ENCODE peak calls at places on chromosomes 16 and 17, in nine cellular contexts. M is CD8-positive, alpha-beta T cell; T is thyroid gland; P is breast epithelium; Z is AG09319; S is WTC11; B is Caco-2; X is mucosa of descending colon; K is Calu3. V is an unnamed sample.

GRCh38 chr17:75535119-75535537 is 9.6 kb downstream of the LLGL2 start:
- DNase-seq in T (no peak), B (no peak), X (peak; percentile 88), K (peak; percentile 68), Z (no peak), M (peak; percentile 81), S (no peak), P (no peak), V (no peak)

GRCh38 chr17:49694847-49695697 is 12.7 kb downstream of the SLC35B1 start:
- DNase-seq in K (peak; percentile 75), T (peak; percentile 62), Z (no peak), S (peak; percentile 70), B (peak; percentile 84), M (peak; percentile 83), X (no peak), P (no peak), V (peak; percentile 93)

GRCh38 chr17:58412064-58412703 is 5.2 kb downstream of the RNF43 start:
- DNase-seq in M (no peak), X (no peak), Z (no peak), K (no peak), T (no peak), S (no peak), B (no peak), P (no peak), V (no peak)

GRCh38 chr16:89476811-89477261 is 13.5 kb downstream of the ANKRD11 start:
- DNase-seq in P (no peak), K (no peak), S (no peak), T (no peak), X (no peak), B (no peak), Z (no peak), M (no peak), V (no peak)

GRCh38 chr17:61466246-61466645 is 14.0 kb downstream of the TBX4 start:
- DNase-seq in M (no peak), Z (no peak), T (no peak), K (no peak), B (no peak), X (no peak), P (no peak), S (no peak), V (no peak)

GRCh38 chr17:14006249-14006942 is 62.9 kb upstream of the COX10 start:
- DNase-seq in P (no peak), T (no peak), M (no peak), K (no peak), X (no peak), Z (no peak), B (no peak), S (no peak), V (no peak)

GRCh38 chr16:27786221-27786848 is 236.4 kb downstream of the KATNIP start:
- DNase-seq in P (no peak), X (no peak), B (no peak), Z (no peak), M (no peak), K (no peak), T (no peak), S (no peak), V (no peak)

GRCh38 chr16:24775455-24775854 is 46.0 kb downstream of the TNRC6A start:
- DNase-seq in K (no peak), T (no peak), B (no peak), P (no peak), S (no peak), M (no peak), Z (no peak), X (no peak), V (no peak)

GRCh38 chr17:43410557-43411368 is 12.0 kb downstream of the ARL4D start:
- DNase-seq in M (no peak), K (no peak), P (no peak), T (peak; percentile 73), S (no peak), X (no peak), Z (no peak), B (no peak), V (no peak)

GRCh38 chr17:77445030-77445907 is 304.5 kb downstream of the SEC14L1 start:
- DNase-seq in X (peak; percentile 92), K (no peak), B (no peak), P (no peak), S (no peak), T (no peak), Z (peak; percentile 88), M (peak; percentile 90), V (no peak)

GRCh38 chr17:28944862-28945741 is 6.2 kb downstream of the PHF12 start:
- DNase-seq in K (no peak), X (no peak), P (no peak), S (no peak), B (no peak), Z (no peak), M (no peak), T (no peak), V (no peak)

GRCh38 chr17:34299918-34300600 is 14.5 kb downstream of the CCL11 start:
- DNase-seq in P (no peak), Z (no peak), T (no peak), X (no peak), M (no peak), S (no peak), K (no peak), B (no peak), V (no peak)

GRCh38 chr16:77732241-77732946 is 10.1 kb downstream of the NUDT7 start:
- DNase-seq in Z (no peak), K (no peak), P (no peak), M (no peak), T (no peak), B (no peak), S (no peak), X (no peak), V (no peak)

GRCh38 chr16:8859913-8860881 is 8.6 kb downstream of the CARHSP1 start:
- DNase-seq in S (no peak), M (no peak), K (peak; percentile 57), P (no peak), X (peak; percentile 52), Z (no peak), B (peak; percentile 78), T (no peak), V (no peak)

GRCh38 chr17:27764589-27764988 is 35.7 kb downstream of the NOS2 start:
- DNase-seq in X (no peak), K (no peak), S (no peak), Z (no peak), T (no peak), B (no peak), M (no peak), P (no peak), V (no peak)

GRCh38 chr17:76370261-76370993 is 14.0 kb upstream of the SPHK1 start:
- DNase-seq in K (peak; percentile 47), X (no peak), S (no peak), P (no peak), B (no peak), M (no peak), Z (peak; percentile 81), T (no peak), V (no peak)

GRCh38 chr16:10558746-10559641 is 21.4 kb downstream of the EMP2 start:
- DNase-seq in P (peak; percentile 78), S (no peak), K (peak; percentile 42), B (no peak), M (no peak), T (peak; percentile 31), Z (peak; percentile 11), X (peak; percentile 66), V (no peak)

GRCh38 chr17:83119987-83120864 is 40.8 kb downstream of the METRNL start:
- DNase-seq in P (no peak), B (no peak), K (no peak), T (no peak), M (no peak), Z (no peak), S (no peak), X (peak; percentile 70), V (no peak)

DNA sequence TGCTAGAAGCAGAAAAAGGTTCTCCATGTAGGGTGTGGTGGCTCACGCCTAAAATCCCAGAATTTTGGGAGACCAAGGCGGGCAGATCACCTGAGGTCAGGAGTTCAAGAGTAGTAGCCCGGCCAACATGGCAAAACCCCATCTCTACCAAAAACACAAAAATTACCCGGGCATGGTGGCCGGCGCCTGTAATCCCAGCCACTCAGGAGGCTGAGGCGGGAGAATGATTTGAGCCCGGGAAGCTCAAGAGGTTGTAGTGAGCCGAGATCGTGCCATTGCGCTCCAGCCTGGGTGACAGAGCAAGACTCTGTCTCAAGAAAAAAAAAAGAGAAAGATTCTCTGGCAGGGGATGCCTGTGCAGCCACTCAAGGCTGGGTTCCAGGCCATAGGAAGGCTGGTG is 54.2 kb downstream of the PITPNM3 start:
- DNase-seq in X (no peak), M (no peak), P (no peak), B (no peak), T (no peak), S (no peak), Z (no peak), K (no peak), V (no peak)
- TF ChIP-seq CTCF in X (no peak), M (no peak), P (no peak), B (no peak), T (no peak), S (no peak), Z (no peak), K (no peak), V (no peak)

DNA sequence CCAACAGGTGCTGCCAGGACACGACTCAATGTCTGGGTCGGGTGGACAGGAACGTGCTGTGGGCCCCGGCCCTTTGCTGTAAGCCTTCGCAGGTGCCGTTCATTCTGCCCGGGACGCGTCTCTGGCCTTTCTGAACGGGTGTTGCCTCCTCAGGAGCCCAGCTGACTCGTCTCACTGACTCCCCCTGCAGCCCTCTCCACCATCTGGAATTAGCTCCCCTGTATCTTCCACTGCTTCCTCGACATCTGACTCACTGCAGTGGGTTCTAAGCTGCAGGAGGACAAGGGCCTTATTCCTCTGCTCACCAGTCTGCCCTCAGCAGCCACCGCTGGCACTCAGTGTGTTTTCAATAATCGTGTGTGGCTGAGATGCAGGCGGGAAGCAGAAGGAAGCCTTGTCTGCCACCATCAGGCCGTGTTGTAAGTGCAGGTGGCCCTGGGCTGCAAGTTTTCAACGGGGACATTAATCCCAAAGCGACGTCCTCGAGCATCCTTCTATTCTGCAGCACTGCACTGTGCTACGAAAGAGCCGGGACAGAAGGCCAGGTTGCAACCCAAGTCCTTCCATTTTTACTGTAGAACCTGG is 256.2 kb downstream of the FOXL1 start:
- DNase-seq in K (peak; percentile 70), S (peak; percentile 60), X (no peak), B (peak; percentile 17), P (no peak), T (no peak), M (no peak), Z (no peak), V (no peak)
- TF ChIP-seq CTCF in K (peak; percentile 64), S (no peak), X (no peak), B (no peak), P (no peak), T (no peak), M (no peak), Z (peak; percentile 0), V (no peak)

DNA sequence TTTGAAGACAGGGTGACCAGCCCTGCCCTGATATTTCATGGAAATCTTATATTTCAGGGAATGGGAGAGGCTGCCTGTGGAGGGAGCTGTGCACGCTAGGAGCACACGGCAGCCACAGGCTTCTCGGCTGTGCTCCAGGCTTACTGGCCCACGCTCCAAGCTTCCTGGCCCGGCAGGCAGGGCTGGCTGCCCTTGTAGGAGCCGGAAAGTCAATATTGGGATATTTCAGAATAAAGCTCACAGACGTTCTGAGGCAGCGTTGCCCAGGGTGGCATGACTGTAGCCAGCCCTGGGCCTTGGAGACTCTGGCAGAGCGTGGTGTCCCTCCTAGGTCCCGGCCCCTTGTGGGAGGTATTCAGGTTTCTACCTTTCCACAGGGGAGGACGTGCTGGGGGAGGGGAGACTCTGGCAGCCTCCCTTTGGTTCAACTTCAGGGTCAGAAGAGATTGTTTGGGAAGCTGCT is 95.6 kb downstream of the NPIPB11 start:
- DNase-seq in B (no peak), P (peak; percentile 69), M (no peak), S (no peak), X (no peak), T (no peak), Z (no peak), K (no peak), V (no peak)
- TF ChIP-seq CTCF in B (no peak), P (no peak), M (no peak), S (no peak), X (no peak), T (no peak), Z (peak; percentile 9), K (no peak), V (no peak)

GRCh38 chr16:57863434-57864160 is 61.3 kb upstream of the KIFC3 start:
- DNase-seq in T (peak; percentile 69), X (no peak), Z (peak; percentile 45), P (no peak), S (peak; percentile 64), K (peak; percentile 75), M (no peak), B (peak; percentile 77), V (no peak)
- TF ChIP-seq CTCF in T (peak; percentile 84), X (no peak), Z (peak; percentile 82), P (peak; percentile 59), S (no peak), K (peak; percentile 40), M (no peak), B (peak; percentile 36), V (no peak)

V was measured in omental fat pad.